ENCODE peak calls at places on chromosomes 7 and 10, in five cellular contexts. N is stimulated activated CD4-positive, alpha-beta T cell treated with anti-CD3 and anti-CD28 coated beads, Interleukin-4, amount 100 ng/mL, for 48 hours; Z is mesenchymal stem cell; J is NCI-H1417; Q is progenitor cell of endocrine pancreas. U is an unnamed sample.

GRCh38 chr7:66321283-66321682 is 116.1 kb downstream of the TPST1 start:
- DNase-seq in N (no peak), Z (no peak), J (no peak), Q (no peak), U (no peak)

GRCh38 chr7:81515009-81515408 is 254.8 kb downstream of the HGF start:
- DNase-seq in N (no peak), Z (peak), J (no peak), Q (no peak), U (no peak)

GRCh38 chr10:100670828-100671479 is 74.4 kb upstream of the PAX2 start:
- DNase-seq in N (peak), Z (no peak), J (no peak), Q (peak), U (peak)

GRCh38 chr7:28677668-28678067 is 265.4 kb downstream of the CREB5 start:
- DNase-seq in N (no peak), Z (no peak), J (no peak), Q (no peak), U (no peak)

GRCh38 chr10:117214401-117214800 is 17.1 kb downstream of the KCNK18 start:
- DNase-seq in N (no peak), Z (no peak), J (no peak), Q (no peak), U (no peak)

GRCh38 chr7:35624299-35625186 is 70.4 kb downstream of the HERPUD2 start:
- DNase-seq in N (peak), Z (peak), J (peak), Q (peak), U (peak)

GRCh38 chr7:29764227-29764626 is 42.1 kb upstream of the WIPF3 start:
- DNase-seq in N (no peak), Z (no peak), J (no peak), Q (no peak), U (no peak)

GRCh38 chr10:24822557-24822956 is 98.9 kb upstream of the ARHGAP21 start:
- DNase-seq in N (no peak), Z (no peak), J (no peak), Q (no peak), U (peak)

GRCh38 chr7:70698219-70698832 is 433.6 kb upstream of the GALNT17 start:
- DNase-seq in N (no peak), Z (peak), J (peak), Q (no peak), U (no peak)

GRCh38 chr10:5547934-5548660 is 23.3 kb downstream of the CALML3 start:
- DNase-seq in N (no peak), Z (peak), J (no peak), Q (no peak), U (no peak)

GRCh38 chr7:99788554-99788953 is 4.6 kb upstream of the CYP3A4 start:
- DNase-seq in N (no peak), Z (no peak), J (no peak), Q (no peak), U (no peak)

GRCh38 chr7:41097501-41097900 is 605.4 kb downstream of the INHBA start:
- DNase-seq in N (no peak), Z (peak), J (no peak), Q (no peak), U (no peak)

U was measured in GM12891.